ENCODE peak calls at places on chromosomes 7 and 10, in four cellular contexts. R is GM03348, U is NCI-H1436, E is stomach. G is an unnamed sample.

GRCh38 chr7:48139461-48139860 is 31.8 kb upstream of the ABCA13 start:
- DNase-seq in R (peak), U (no peak), E (no peak), G (no peak)

GRCh38 chr7:152059311-152059710 is 33.8 kb downstream of the GALNT11 start:
- DNase-seq in R (no peak), U (no peak), E (no peak), G (no peak)

GRCh38 chr7:110841840-110842579 is 248.9 kb upstream of the LRRN3 start:
- DNase-seq in R (no peak), U (no peak), E (no peak), G (peak)

GRCh38 chr10:73768881-73769280 is 13.0 kb upstream of the CHCHD1 start:
- DNase-seq in R (no peak), U (no peak), E (no peak), G (peak)

GRCh38 chr7:34104120-34104519 is 198.8 kb downstream of the BMPER start:
- DNase-seq in R (no peak), U (no peak), E (no peak), G (peak)

GRCh38 chr7:110522751-110523200 is 568.2 kb upstream of the LRRN3 start:
- DNase-seq in R (no peak), U (no peak), E (no peak), G (peak)

GRCh38 chr7:2924866-2925840 is 81.0 kb upstream of the GNA12 start:
- DNase-seq in R (no peak), U (no peak), E (no peak), G (no peak)

GRCh38 chr7:40701836-40702551 is 567.2 kb downstream of the SUGCT start:
- DNase-seq in R (no peak), U (no peak), E (no peak), G (no peak)

GRCh38 chr10:113646337-113647201 is 17.3 kb downstream of the NRAP start:
- DNase-seq in R (no peak), U (no peak), E (no peak), G (peak)

GRCh38 chr7:80884511-80885195 is 34.2 kb downstream of the SEMA3C start:
- DNase-seq in R (no peak), U (no peak), E (no peak), G (no peak)

GRCh38 chr7:101563933-101564777 is 64.9 kb downstream of the MYL10 start:
- DNase-seq in R (no peak), U (no peak), E (no peak), G (peak)

GRCh38 chr10:4807803-4808507 is 18.1 kb upstream of the AKR1E2 start:
- DNase-seq in R (peak), U (no peak), E (no peak), G (no peak)

GRCh38 chr7:100966542-100967291 is 2.6 kb upstream of the MUC12 start:
- DNase-seq in R (no peak), U (no peak), E (no peak), G (peak)

GRCh38 chr7:124532166-124532565 is 233.4 kb downstream of the GPR37 start:
- DNase-seq in R (peak), U (no peak), E (no peak), G (no peak)

GRCh38 chr7:158763454-158764033 is 58.9 kb upstream of the NCAPG2 start:
- DNase-seq in R (no peak), U (no peak), E (no peak), G (no peak)

GRCh38 chr7:42580061-42580460 is 331.8 kb downstream of the C7orf25 start:
- DNase-seq in R (no peak), U (no peak), E (no peak), G (no peak)

GRCh38 chr7:33185786-33186185 is 56.4 kb downstream of the BBS9 start:
- DNase-seq in R (peak), U (peak), E (no peak), G (peak)

GRCh38 chr7:30936650-30937245 is 25.1 kb downstream of the AQP1 start:
- DNase-seq in R (peak), U (no peak), E (no peak), G (no peak)

GRCh38 chr7:124032369-124033092 is at the start of gene TMEM229A:
- DNase-seq in R (peak), U (peak), E (peak), G (peak)

GRCh38 chr7:18086165-18087030 is 58.8 kb upstream of the PRPS1L1 start:
- DNase-seq in R (peak), U (peak), E (no peak), G (peak)

GRCh38 chr10:116809528-116810500 is 39.5 kb upstream of the ENO4 start:
- DNase-seq in R (no peak), U (peak), E (peak), G (peak)

GRCh38 chr7:1906988-1907745 is 237.1 kb downstream of the ELFN1 start:
- DNase-seq in R (no peak), U (no peak), E (no peak), G (no peak)

GRCh38 chr10:69786791-69787190 is 14.9 kb upstream of the COL13A1 start:
- DNase-seq in R (peak), U (no peak), E (no peak), G (peak)

GRCh38 chr7:152590481-152590880 is 85.5 kb downstream of the XRCC2 start:
- DNase-seq in R (no peak), U (no peak), E (no peak), G (no peak)

GRCh38 chr7:18590744-18591340 is 95.3 kb downstream of the HDAC9 start:
- DNase-seq in R (peak), U (no peak), E (no peak), G (peak)

GRCh38 chr7:90303241-90303640 is 17.9 kb downstream of the FAM237B start:
- DNase-seq in R (no peak), U (no peak), E (no peak), G (no peak)

GRCh38 chr10:71776528-71776927 is 3.2 kb upstream of the VSIR start:
- DNase-seq in R (no peak), U (no peak), E (no peak), G (no peak)

GRCh38 chr10:114684085-114684821 is 26.2 kb upstream of the ABLIM1 start:
- DNase-seq in R (peak), U (no peak), E (peak), G (no peak)

GRCh38 chr7:71846160-71846559 is 566.0 kb downstream of the CALN1 start:
- DNase-seq in R (no peak), U (no peak), E (no peak), G (peak)

GRCh38 chr7:1849351-1849951 is 179.4 kb downstream of the ELFN1 start:
- DNase-seq in R (no peak), U (no peak), E (no peak), G (peak)

GRCh38 chr10:5538892-5539651 is 14.3 kb downstream of the CALML3 start:
- DNase-seq in R (no peak), U (no peak), E (no peak), G (no peak)

GRCh38 chr10:35127289-35127891 is 744 bp downstream of the CREM start:
- DNase-seq in R (peak), U (peak), E (peak), G (peak)

GRCh38 chr10:125795111-125795510 is 19.5 kb upstream of the MMP21 start:
- DNase-seq in R (no peak), U (no peak), E (no peak), G (no peak)

GRCh38 chr10:5089869-5090268 is 4.3 kb upstream of the AKR1C3 start:
- DNase-seq in R (no peak), U (no peak), E (no peak), G (no peak)

GRCh38 chr7:155214328-155214986 is 83.2 kb upstream of the INSIG1 start:
- DNase-seq in R (peak), U (no peak), E (no peak), G (peak)

GRCh38 chr7:95811846-95812445 is 39.6 kb downstream of the DYNC1I1 start:
- DNase-seq in R (no peak), U (no peak), E (no peak), G (no peak)

G was measured in left kidney.